ENCODE peak calls at places on chromosomes 12 and 14, in four cellular contexts. E is IMR-90, L is AG10803, R is tibial nerve. N is an unnamed sample.

GRCh38 chr14:98951031-98951430 is 321.0 kb downstream of the BCL11B start:
- DNase-seq in E (no peak), L (no peak), R (no peak), N (no peak)

GRCh38 chr12:104137175-104137901 is 672 bp downstream of the NFYB start:
- DNase-seq in E (peak), L (peak), R (no peak), N (peak)

GRCh38 chr14:75806247-75806876 is 145.3 kb downstream of the TTLL5 start:
- DNase-seq in E (no peak), L (no peak), R (no peak), N (no peak)

GRCh38 chr12:28879379-28879778 is 269.7 kb upstream of the FAR2 start:
- DNase-seq in E (no peak), L (no peak), R (no peak), N (no peak)

GRCh38 chr12:62676521-62677307 is 210.1 kb downstream of the MON2 start:
- DNase-seq in E (no peak), L (no peak), R (no peak), N (no peak)

GRCh38 chr14:104184911-104185499 is 46.6 kb downstream of the KIF26A start:
- DNase-seq in E (no peak), L (no peak), R (no peak), N (no peak)

GRCh38 chr12:4870423-4870822 is 39.3 kb upstream of the KCNA1 start:
- DNase-seq in E (no peak), L (no peak), R (no peak), N (no peak)

GRCh38 chr14:73700325-73700724 is 13.9 kb downstream of the PNMA1 start:
- DNase-seq in E (no peak), L (no peak), R (no peak), N (no peak)

GRCh38 chr12:67658486-67658885 is 9.9 kb downstream of the DYRK2 start:
- DNase-seq in E (no peak), L (no peak), R (no peak), N (no peak)

GRCh38 chr12:128116537-128116936 is 150.4 kb upstream of the TMEM132C start:
- DNase-seq in E (no peak), L (no peak), R (no peak), N (no peak)

GRCh38 chr14:23539867-23540469 is 11.6 kb downstream of the ZFHX2 start:
- DNase-seq in E (no peak), L (no peak), R (no peak), N (no peak)

GRCh38 chr14:51872396-51872795 is 12.0 kb downstream of the GNG2 start:
- DNase-seq in E (no peak), L (no peak), R (no peak), N (no peak)
- H3K4me3 ChIP-seq in E (no peak), L (no peak), R (no peak), N (no peak)

GRCh38 chr12:27009926-27010325 is 4.3 kb downstream of the TM7SF3 start:
- DNase-seq in E (no peak), L (peak), R (no peak), N (no peak)
- TF ChIP-seq CTCF in E (no peak), L (no peak), R (no peak), N (no peak)

GRCh38 chr14:28307506-28307905 is 459.1 kb upstream of the FOXG1 start:
- DNase-seq in E (no peak), L (no peak), R (no peak), N (no peak)
- H3K4me3 ChIP-seq in E (no peak), L (no peak), R (no peak), N (no peak)

DNA sequence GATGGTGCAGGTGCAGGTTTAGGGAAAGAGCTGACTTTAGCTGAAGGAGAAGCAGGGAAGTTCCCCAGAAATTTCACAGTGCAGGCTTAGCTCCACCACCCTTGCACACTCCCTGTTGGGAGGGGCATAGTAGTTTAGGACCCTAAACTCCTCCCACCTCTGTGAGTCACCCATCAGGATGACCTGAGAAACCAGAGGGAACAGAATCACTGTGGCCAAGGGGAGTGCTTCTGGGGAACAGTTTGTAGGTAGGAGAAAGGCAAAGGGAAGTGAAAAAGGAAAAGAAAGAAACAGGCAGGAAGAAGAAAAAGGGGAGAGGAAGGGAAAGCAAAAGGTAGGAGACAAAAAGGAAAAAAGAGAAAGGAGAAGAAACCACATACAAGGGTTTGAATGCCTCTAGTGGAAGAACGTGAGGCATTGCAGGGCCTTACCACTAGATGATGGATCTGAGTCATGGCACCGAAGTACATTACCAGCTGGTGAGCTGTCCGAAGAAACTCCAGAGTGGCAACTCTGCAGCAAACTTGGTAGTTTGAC is 404.2 kb downstream of the SLC6A15 start:
- DNase-seq in E (peak), L (peak), R (no peak), N (peak)
- TF ChIP-seq CTCF in E (peak), L (peak), R (peak), N (peak)

DNA sequence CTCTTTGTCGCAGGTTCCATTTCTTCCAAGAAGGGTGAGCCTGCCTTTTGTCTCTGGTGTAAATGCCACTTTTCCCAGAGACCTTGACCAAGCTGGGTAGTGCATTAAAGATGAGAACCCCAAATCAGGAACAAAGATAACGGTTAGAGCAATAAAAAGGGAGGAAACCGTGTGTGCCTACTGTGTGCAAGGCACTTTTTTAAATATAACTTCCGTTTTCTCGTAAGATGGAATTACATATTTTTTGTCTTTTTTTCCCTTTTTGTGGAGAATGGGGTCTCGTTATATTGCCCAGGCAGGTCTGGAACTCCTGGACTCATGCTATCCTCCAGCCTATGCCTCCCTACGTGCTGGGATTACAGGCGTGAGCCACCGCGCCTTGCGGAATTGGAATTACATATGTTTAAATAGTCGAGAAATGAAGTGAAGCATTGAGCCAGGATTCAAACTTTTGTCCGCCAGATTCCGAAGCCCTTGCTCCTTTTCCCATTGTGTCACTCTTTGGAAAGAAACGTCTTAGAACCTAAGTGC is 506 bp upstream of the NABP2 start:
- DNase-seq in E (no peak), L (no peak), R (no peak), N (no peak)
- H3K4me3 ChIP-seq in E (peak), L (peak), R (no peak), N (peak)